ENCODE peak calls at places on chromosome 13, in eight cellular contexts. One of them, this sample, is unnamed.

GRCh38 chr13:62997038-62997619 is 1581.5 kb upstream of the PCDH20 start:
- DNase-seq in transverse colon: no peak
- DNase-seq in astrocyte: no peak
- DNase-seq in thoracic aorta: no peak
- DNase-seq in colonic mucosa: no peak
- DNase-seq in AG09309: no peak
- DNase-seq in foreskin fibroblast: no peak
- DNase-seq in thyroid gland: no peak
- DNase-seq in this sample: no peak

GRCh38 chr13:96967248-96967745 is 27.0 kb downstream of the OXGR1 start:
- DNase-seq in transverse colon: no peak
- DNase-seq in astrocyte: no peak
- DNase-seq in thoracic aorta: no peak
- DNase-seq in colonic mucosa: no peak
- DNase-seq in AG09309: no peak
- DNase-seq in foreskin fibroblast: no peak
- DNase-seq in thyroid gland: no peak
- DNase-seq in this sample: peak; percentile 4

GRCh38 chr13:109743706-109744453 is 42.5 kb downstream of the IRS2 start:
- DNase-seq in transverse colon: peak; percentile 56
- DNase-seq in astrocyte: peak; percentile 71
- DNase-seq in thoracic aorta: no peak
- DNase-seq in colonic mucosa: peak; percentile 38
- DNase-seq in AG09309: no peak
- DNase-seq in foreskin fibroblast: peak; percentile 83
- DNase-seq in thyroid gland: no peak
- DNase-seq in this sample: peak; percentile 89

GRCh38 chr13:43008591-43008990 is 14.8 kb upstream of the DNAJC15 start:
- DNase-seq in transverse colon: no peak
- DNase-seq in astrocyte: no peak
- DNase-seq in thoracic aorta: no peak
- DNase-seq in colonic mucosa: no peak
- DNase-seq in AG09309: no peak
- DNase-seq in foreskin fibroblast: no peak
- DNase-seq in thyroid gland: no peak
- DNase-seq in this sample: no peak

GRCh38 chr13:33233547-33233946 is 52.0 kb downstream of the STARD13 start:
- DNase-seq in transverse colon: no peak
- DNase-seq in astrocyte: no peak
- DNase-seq in thoracic aorta: no peak
- DNase-seq in colonic mucosa: no peak
- DNase-seq in AG09309: no peak
- DNase-seq in foreskin fibroblast: no peak
- DNase-seq in thyroid gland: peak; percentile 96
- DNase-seq in this sample: no peak

GRCh38 chr13:23845309-23845708 is 43.9 kb downstream of the MIPEP start:
- DNase-seq in transverse colon: no peak
- DNase-seq in astrocyte: no peak
- DNase-seq in thoracic aorta: no peak
- DNase-seq in colonic mucosa: no peak
- DNase-seq in AG09309: no peak
- DNase-seq in foreskin fibroblast: no peak
- DNase-seq in thyroid gland: no peak
- DNase-seq in this sample: no peak

GRCh38 chr13:113555141-113555540 is 29.4 kb upstream of the TFDP1 start:
- DNase-seq in transverse colon: peak; percentile 1
- DNase-seq in astrocyte: no peak
- DNase-seq in thoracic aorta: no peak
- DNase-seq in colonic mucosa: peak; percentile 9
- DNase-seq in AG09309: no peak
- DNase-seq in foreskin fibroblast: no peak
- DNase-seq in thyroid gland: no peak
- DNase-seq in this sample: no peak

GRCh38 chr13:74306496-74306895 is 172.3 kb upstream of the KLF12 start:
- DNase-seq in transverse colon: no peak
- DNase-seq in astrocyte: peak; percentile 32
- DNase-seq in thoracic aorta: no peak
- DNase-seq in colonic mucosa: no peak
- DNase-seq in AG09309: no peak
- DNase-seq in foreskin fibroblast: peak; percentile 71
- DNase-seq in thyroid gland: no peak
- DNase-seq in this sample: peak; percentile 47

GRCh38 chr13:40190656-40191100 is 475.8 kb downstream of the FOXO1 start:
- DNase-seq in transverse colon: peak; percentile 58
- DNase-seq in astrocyte: peak; percentile 86
- DNase-seq in thoracic aorta: no peak
- DNase-seq in colonic mucosa: no peak
- DNase-seq in AG09309: peak; percentile 43
- DNase-seq in foreskin fibroblast: peak; percentile 90
- DNase-seq in thyroid gland: no peak
- DNase-seq in this sample: peak; percentile 98

GRCh38 chr13:38602261-38602660 is 84.6 kb upstream of the FREM2 start:
- DNase-seq in transverse colon: no peak
- DNase-seq in astrocyte: peak; percentile 16
- DNase-seq in thoracic aorta: no peak
- DNase-seq in colonic mucosa: no peak
- DNase-seq in AG09309: no peak
- DNase-seq in foreskin fibroblast: no peak
- DNase-seq in thyroid gland: no peak
- DNase-seq in this sample: peak; percentile 6

GRCh38 chr13:92838786-92839185 is 387.8 kb upstream of the GPC6 start:
- DNase-seq in transverse colon: no peak
- DNase-seq in astrocyte: peak; percentile 98
- DNase-seq in thoracic aorta: no peak
- DNase-seq in colonic mucosa: no peak
- DNase-seq in AG09309: peak; percentile 50
- DNase-seq in foreskin fibroblast: peak; percentile 88
- DNase-seq in thyroid gland: no peak
- DNase-seq in this sample: peak; percentile 97

GRCh38 chr13:74251778-74252519 is 117.7 kb upstream of the KLF12 start:
- DNase-seq in transverse colon: no peak
- DNase-seq in astrocyte: no peak
- DNase-seq in thoracic aorta: no peak
- DNase-seq in colonic mucosa: no peak
- DNase-seq in AG09309: no peak
- DNase-seq in foreskin fibroblast: peak; percentile 74
- DNase-seq in thyroid gland: peak; percentile 4
- DNase-seq in this sample: no peak

GRCh38 chr13:79593121-79593520 is 112.2 kb downstream of the NDFIP2 start:
- DNase-seq in transverse colon: no peak
- DNase-seq in astrocyte: no peak
- DNase-seq in thoracic aorta: no peak
- DNase-seq in colonic mucosa: no peak
- DNase-seq in AG09309: no peak
- DNase-seq in foreskin fibroblast: no peak
- DNase-seq in thyroid gland: no peak
- DNase-seq in this sample: no peak

GRCh38 chr13:79593611-79594275 is 112.8 kb downstream of the NDFIP2 start:
- DNase-seq in transverse colon: no peak
- DNase-seq in astrocyte: peak; percentile 82
- DNase-seq in thoracic aorta: no peak
- DNase-seq in colonic mucosa: no peak
- DNase-seq in AG09309: peak; percentile 33
- DNase-seq in foreskin fibroblast: peak; percentile 74
- DNase-seq in thyroid gland: no peak
- DNase-seq in this sample: peak; percentile 64

GRCh38 chr13:79585033-79585432 is 104.1 kb downstream of the NDFIP2 start:
- DNase-seq in transverse colon: no peak
- DNase-seq in astrocyte: no peak
- DNase-seq in thoracic aorta: no peak
- DNase-seq in colonic mucosa: no peak
- DNase-seq in AG09309: no peak
- DNase-seq in foreskin fibroblast: no peak
- DNase-seq in thyroid gland: no peak
- DNase-seq in this sample: no peak

GRCh38 chr13:79591493-79591892 is 110.5 kb downstream of the NDFIP2 start:
- DNase-seq in transverse colon: no peak
- DNase-seq in astrocyte: no peak
- DNase-seq in thoracic aorta: no peak
- DNase-seq in colonic mucosa: no peak
- DNase-seq in AG09309: no peak
- DNase-seq in foreskin fibroblast: no peak
- DNase-seq in thyroid gland: no peak
- DNase-seq in this sample: no peak

GRCh38 chr13:79589605-79590511 is 108.9 kb downstream of the NDFIP2 start:
- DNase-seq in transverse colon: no peak
- DNase-seq in astrocyte: no peak
- DNase-seq in thoracic aorta: no peak
- DNase-seq in colonic mucosa: no peak
- DNase-seq in AG09309: no peak
- DNase-seq in foreskin fibroblast: peak; percentile 36
- DNase-seq in thyroid gland: no peak
- DNase-seq in this sample: no peak
- H3K4me3 ChIP-seq in transverse colon: no peak overlapping the region
- H3K4me3 ChIP-seq in astrocyte: no peak overlapping the region
- H3K4me3 ChIP-seq in thoracic aorta: no peak overlapping the region
- H3K4me3 ChIP-seq in colonic mucosa: no peak overlapping the region
- H3K4me3 ChIP-seq in AG09309: no peak overlapping the region
- H3K4me3 ChIP-seq in foreskin fibroblast: peak overlapping the region; percentile 39
- H3K4me3 ChIP-seq in thyroid gland: no peak overlapping the region
- H3K4me3 ChIP-seq in this sample: no peak overlapping the region

GRCh38 chr13:80604094-80604493 is 263.2 kb upstream of the SPRY2 start:
- DNase-seq in transverse colon: no peak
- DNase-seq in astrocyte: no peak
- DNase-seq in thoracic aorta: no peak
- DNase-seq in colonic mucosa: no peak
- DNase-seq in AG09309: no peak
- DNase-seq in foreskin fibroblast: peak; percentile 4
- DNase-seq in thyroid gland: no peak
- DNase-seq in this sample: peak; percentile 17
- TF ChIP-seq CTCF in transverse colon: no peak
- TF ChIP-seq CTCF in astrocyte: no peak
- TF ChIP-seq CTCF in thoracic aorta: no peak
- TF ChIP-seq CTCF in colonic mucosa: no peak
- TF ChIP-seq CTCF in AG09309: no peak
- TF ChIP-seq CTCF in foreskin fibroblast: no peak
- TF ChIP-seq CTCF in thyroid gland: no peak
- TF ChIP-seq CTCF in this sample: peak; percentile 42

GRCh38 chr13:83879431-83880171 is 2.7 kb downstream of the SLITRK1 start:
- DNase-seq in transverse colon: no peak
- DNase-seq in astrocyte: peak; percentile 14
- DNase-seq in thoracic aorta: no peak
- DNase-seq in colonic mucosa: no peak
- DNase-seq in AG09309: no peak
- DNase-seq in foreskin fibroblast: peak; percentile 22
- DNase-seq in thyroid gland: no peak
- DNase-seq in this sample: no peak
- H3K4me3 ChIP-seq in transverse colon: no peak overlapping the region
- H3K4me3 ChIP-seq in astrocyte: peak overlapping the region; percentile 73
- H3K4me3 ChIP-seq in thoracic aorta: peak overlapping the region; percentile 66
- H3K4me3 ChIP-seq in colonic mucosa: no peak overlapping the region
- H3K4me3 ChIP-seq in AG09309: peak overlapping the region; percentile 72
- H3K4me3 ChIP-seq in foreskin fibroblast: peak overlapping the region; percentile 48
- H3K4me3 ChIP-seq in thyroid gland: no peak overlapping the region
- H3K4me3 ChIP-seq in this sample: peak overlapping the region; percentile 50

GRCh38 chr13:52845766-52846566 is 2.5 kb downstream of the PCDH8 start:
- DNase-seq in transverse colon: peak; percentile 55
- DNase-seq in astrocyte: no peak
- DNase-seq in thoracic aorta: no peak
- DNase-seq in colonic mucosa: peak; percentile 45
- DNase-seq in AG09309: no peak
- DNase-seq in foreskin fibroblast: peak; percentile 10
- DNase-seq in thyroid gland: peak; percentile 59
- DNase-seq in this sample: peak; percentile 4
- TF ChIP-seq CTCF in transverse colon: peak; percentile 32
- TF ChIP-seq CTCF in astrocyte: no peak
- TF ChIP-seq CTCF in thoracic aorta: no peak
- TF ChIP-seq CTCF in colonic mucosa: no peak
- TF ChIP-seq CTCF in AG09309: no peak
- TF ChIP-seq CTCF in foreskin fibroblast: no peak
- TF ChIP-seq CTCF in thyroid gland: no peak
- TF ChIP-seq CTCF in this sample: peak; percentile 30

GRCh38 chr13:99303863-99304521 is 3.2 kb downstream of the GPR183 start:
- DNase-seq in transverse colon: peak; percentile 34
- DNase-seq in astrocyte: no peak
- DNase-seq in thoracic aorta: no peak
- DNase-seq in colonic mucosa: no peak
- DNase-seq in AG09309: no peak
- DNase-seq in foreskin fibroblast: no peak
- DNase-seq in thyroid gland: no peak
- DNase-seq in this sample: no peak
- H3K4me3 ChIP-seq in transverse colon: no peak overlapping the region
- H3K4me3 ChIP-seq in astrocyte: no peak overlapping the region
- H3K4me3 ChIP-seq in thoracic aorta: peak overlapping the region; percentile 58
- H3K4me3 ChIP-seq in colonic mucosa: peak overlapping the region; percentile 16
- H3K4me3 ChIP-seq in AG09309: no peak overlapping the region
- H3K4me3 ChIP-seq in foreskin fibroblast: no peak overlapping the region
- H3K4me3 ChIP-seq in thyroid gland: no peak overlapping the region
- H3K4me3 ChIP-seq in this sample: no peak overlapping the region

DNA sequence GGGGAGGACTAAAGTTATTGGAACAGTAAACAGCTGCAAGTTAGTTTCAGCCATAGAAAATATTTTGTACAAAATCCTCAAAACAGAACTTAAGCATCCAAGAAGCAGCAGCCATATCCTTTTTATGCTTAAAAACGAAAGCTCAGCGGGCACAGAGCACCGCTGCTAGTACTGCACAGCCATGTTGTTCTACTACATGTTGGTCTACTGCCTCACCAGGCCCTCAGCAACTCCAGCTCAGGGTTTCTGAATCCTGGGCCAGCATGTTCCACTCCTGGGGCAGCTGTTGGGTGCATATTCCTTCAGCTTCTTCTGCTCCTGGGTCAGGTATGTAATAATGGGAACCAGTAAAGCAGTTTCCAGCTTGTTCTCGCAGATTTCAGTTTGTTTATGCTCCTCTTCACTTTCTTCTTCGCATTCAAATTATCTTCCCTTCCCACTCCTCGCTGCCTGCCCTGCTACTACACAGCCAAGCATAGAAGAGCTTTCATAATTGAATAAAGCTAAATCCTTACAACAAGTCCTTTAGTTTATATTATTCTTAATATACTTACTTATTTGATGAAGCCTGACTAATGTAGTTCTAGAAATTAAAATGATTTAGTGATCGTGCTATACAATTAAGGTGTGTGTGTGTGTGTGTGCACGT is 820.5 kb upstream of the ATXN8OS start:
- DNase-seq in transverse colon: no peak
- DNase-seq in astrocyte: no peak
- DNase-seq in thoracic aorta: no peak
- DNase-seq in colonic mucosa: no peak
- DNase-seq in AG09309: no peak
- DNase-seq in foreskin fibroblast: no peak
- DNase-seq in thyroid gland: no peak
- DNase-seq in this sample: no peak
- TF ChIP-seq CTCF in transverse colon: no peak
- TF ChIP-seq CTCF in astrocyte: no peak
- TF ChIP-seq CTCF in thoracic aorta: no peak
- TF ChIP-seq CTCF in colonic mucosa: no peak
- TF ChIP-seq CTCF in AG09309: no peak
- TF ChIP-seq CTCF in foreskin fibroblast: no peak
- TF ChIP-seq CTCF in thyroid gland: no peak
- TF ChIP-seq CTCF in this sample: no peak

GRCh38 chr13:59898066-59898465 is 265.7 kb downstream of the DIAPH3 start:
- DNase-seq in transverse colon: no peak
- DNase-seq in astrocyte: no peak
- DNase-seq in thoracic aorta: no peak
- DNase-seq in colonic mucosa: no peak
- DNase-seq in AG09309: no peak
- DNase-seq in foreskin fibroblast: no peak
- DNase-seq in thyroid gland: no peak
- DNase-seq in this sample: no peak
- H3K4me3 ChIP-seq in transverse colon: no peak overlapping the region
- H3K4me3 ChIP-seq in astrocyte: no peak overlapping the region
- H3K4me3 ChIP-seq in thoracic aorta: no peak overlapping the region
- H3K4me3 ChIP-seq in colonic mucosa: no peak overlapping the region
- H3K4me3 ChIP-seq in AG09309: no peak overlapping the region
- H3K4me3 ChIP-seq in foreskin fibroblast: no peak overlapping the region
- H3K4me3 ChIP-seq in thyroid gland: no peak overlapping the region
- H3K4me3 ChIP-seq in this sample: no peak overlapping the region